ENCODE peak calls at places on chromosome 2, in four cellular contexts. One of them, this sample, is unnamed.

GRCh38 chr2:235909371-235909770 is 258.8 kb downstream of the GBX2 start:
- DNase-seq in K562: peak; percentile 53
- DNase-seq in HCT116: no peak
- DNase-seq in GM12878: no peak
- DNase-seq in this sample: no peak

GRCh38 chr2:47127862-47128543 is 27.1 kb downstream of the STPG4 start:
- DNase-seq in K562: no peak
- DNase-seq in HCT116: no peak
- DNase-seq in GM12878: no peak
- DNase-seq in this sample: no peak

GRCh38 chr2:177419274-177419673 is 26.7 kb downstream of the AGPS start:
- DNase-seq in K562: no peak
- DNase-seq in HCT116: no peak
- DNase-seq in GM12878: no peak
- DNase-seq in this sample: no peak

GRCh38 chr2:1654696-1655374 is 89.5 kb downstream of the PXDN start:
- DNase-seq in K562: no peak
- DNase-seq in HCT116: no peak
- DNase-seq in GM12878: no peak
- DNase-seq in this sample: no peak

GRCh38 chr2:207720517-207721187 is 9.2 kb downstream of the CCNYL1 start:
- DNase-seq in K562: no peak
- DNase-seq in HCT116: no peak
- DNase-seq in GM12878: no peak
- DNase-seq in this sample: no peak

GRCh38 chr2:233063269-233063975 is 3.3 kb downstream of the INPP5D start:
- DNase-seq in K562: peak; percentile 13
- DNase-seq in HCT116: no peak
- DNase-seq in GM12878: peak; percentile 87
- DNase-seq in this sample: no peak

GRCh38 chr2:185990861-185991525 is 252.4 kb downstream of the FSIP2 start:
- DNase-seq in K562: no peak
- DNase-seq in HCT116: no peak
- DNase-seq in GM12878: no peak
- DNase-seq in this sample: no peak

GRCh38 chr2:48131503-48132293 is 225.4 kb upstream of the FBXO11 start:
- DNase-seq in K562: peak; percentile 22
- DNase-seq in HCT116: no peak
- DNase-seq in GM12878: no peak
- DNase-seq in this sample: no peak

GRCh38 chr2:196742685-196743084 is 56.8 kb downstream of the GTF3C3 start:
- DNase-seq in K562: no peak
- DNase-seq in HCT116: no peak
- DNase-seq in GM12878: no peak
- DNase-seq in this sample: no peak

GRCh38 chr2:160245614-160246156 is 45.6 kb upstream of the ITGB6 start:
- DNase-seq in K562: no peak
- DNase-seq in HCT116: no peak
- DNase-seq in GM12878: no peak
- DNase-seq in this sample: no peak

DNA sequence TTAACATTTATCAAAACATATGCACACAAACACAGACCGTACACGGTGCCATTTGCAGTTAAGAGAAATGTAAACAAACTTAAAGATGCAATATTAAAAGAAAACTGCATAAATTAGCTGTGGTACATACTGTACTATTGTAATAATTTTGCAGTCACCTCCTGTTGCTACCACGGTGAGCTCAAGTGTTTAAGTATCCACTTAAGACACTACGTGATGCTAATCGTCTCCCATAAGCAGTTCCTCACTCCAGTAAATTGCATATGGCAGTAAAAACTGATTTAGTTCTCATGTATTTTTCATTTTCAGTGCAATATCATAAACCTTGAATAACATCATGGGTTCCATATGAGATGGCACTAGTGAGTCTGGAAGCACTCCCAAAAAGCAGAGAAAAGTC is 14.4 kb downstream of the CLEC4F start:
- DNase-seq in K562: no peak
- DNase-seq in HCT116: no peak
- DNase-seq in GM12878: no peak
- DNase-seq in this sample: no peak
- TF ChIP-seq JUND in K562: no peak
- TF ChIP-seq JUND in HCT116: no peak
- TF ChIP-seq JUND in GM12878: no peak
- TF ChIP-seq JUND in this sample: no peak

GRCh38 chr2:134392689-134393476 is 139.0 kb downstream of the MGAT5 start:
- DNase-seq in K562: no peak
- DNase-seq in HCT116: no peak
- DNase-seq in GM12878: no peak
- DNase-seq in this sample: no peak
- TF ChIP-seq EGR1 in K562: no peak
- TF ChIP-seq EGR1 in HCT116: no peak
- TF ChIP-seq EGR1 in GM12878: no peak
- TF ChIP-seq EGR1 in this sample: no peak

GRCh38 chr2:106932644-106933043 is 46.7 kb upstream of the ST6GAL2 start:
- DNase-seq in K562: no peak
- DNase-seq in HCT116: no peak
- DNase-seq in GM12878: no peak
- DNase-seq in this sample: no peak
- TF ChIP-seq JUND in K562: no peak
- TF ChIP-seq JUND in HCT116: no peak
- TF ChIP-seq JUND in GM12878: no peak
- TF ChIP-seq JUND in this sample: no peak

DNA sequence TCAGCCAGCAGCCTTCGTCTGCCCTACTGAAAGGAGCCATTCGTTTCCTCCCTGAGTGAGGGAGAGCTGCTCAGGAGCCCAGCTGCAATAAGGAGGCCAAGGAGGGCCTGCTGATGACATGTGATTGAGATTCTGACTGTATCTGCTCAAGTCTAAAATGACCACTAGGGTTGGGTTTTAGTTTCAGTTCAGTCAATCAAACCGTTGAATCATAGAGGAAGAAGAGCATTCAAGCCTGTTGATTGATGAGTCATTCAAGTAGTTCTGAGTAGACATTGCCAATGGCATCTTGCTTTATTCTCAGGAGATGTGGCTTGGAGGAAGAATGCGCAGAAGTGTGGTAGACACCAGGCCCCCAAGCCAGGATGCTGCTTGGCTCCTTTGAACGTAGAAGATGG is 19.9 kb upstream of the BCL2L11 start:
- DNase-seq in K562: peak; percentile 25
- DNase-seq in HCT116: no peak
- DNase-seq in GM12878: peak; percentile 78
- DNase-seq in this sample: no peak
- TF ChIP-seq EGR1 in K562: no peak
- TF ChIP-seq EGR1 in HCT116: no peak
- TF ChIP-seq EGR1 in GM12878: no peak
- TF ChIP-seq EGR1 in this sample: no peak